ENCODE peak calls at places on chromosomes 4 and X, in four cellular contexts. Y, X, F and Z are unnamed samples.

GRCh38 chr4:3364199-3364598 is 71.4 kb downstream of the RGS12 start:
- DNase-seq in Y (no peak), X (no peak), F (no peak), Z (no peak)

GRCh38 chr4:75708218-75708691 is 16.1 kb upstream of the USO1 start:
- DNase-seq in Y (no peak), X (no peak), F (no peak), Z (no peak)

GRCh38 chr4:110184791-110185155 is 13.6 kb downstream of the ELOVL6 start:
- DNase-seq in Y (no peak), X (no peak), F (no peak), Z (no peak)

GRCh38 chr4:76659103-76659490 is 224.1 kb downstream of the SHROOM3 start:
- DNase-seq in Y (no peak), X (peak), F (no peak), Z (no peak)

GRCh38 chrX:100872161-100872560 is 2.0 kb downstream of the NOX1 start:
- DNase-seq in Y (no peak), X (peak), F (no peak), Z (no peak)

GRCh38 chr4:167956676-167957075 is 135.7 kb upstream of the ANXA10 start:
- DNase-seq in Y (no peak), X (peak), F (no peak), Z (no peak)

GRCh38 chr4:102328045-102328444 is 17.2 kb downstream of the SLC39A8 start:
- DNase-seq in Y (no peak), X (no peak), F (no peak), Z (no peak)

GRCh38 chrX:41332408-41332987 is 1.5 kb upstream of the DDX3X start:
- DNase-seq in Y (no peak), X (peak), F (no peak), Z (peak)

GRCh38 chrX:28108186-28108945 is 127.1 kb upstream of the DCAF8L1 start:
- DNase-seq in Y (no peak), X (no peak), F (no peak), Z (no peak)

GRCh38 chr4:96598465-96598864 is 758.6 kb downstream of the PDHA2 start:
- DNase-seq in Y (no peak), X (no peak), F (no peak), Z (no peak)

GRCh38 chr4:103405415-103405814 is 207.3 kb upstream of the CENPE start:
- DNase-seq in Y (no peak), X (no peak), F (no peak), Z (no peak)

GRCh38 chr4:24477919-24478318 is 106.4 kb downstream of the DHX15 start:
- DNase-seq in Y (no peak), X (peak), F (peak), Z (no peak)

GRCh38 chr4:163171590-163171989 is 4.9 kb upstream of the NAF1 start:
- DNase-seq in Y (no peak), X (no peak), F (no peak), Z (no peak)

GRCh38 chrX:96611619-96612362 is 72.9 kb upstream of the DIAPH2 start:
- DNase-seq in Y (no peak), X (peak), F (no peak), Z (no peak)

DNA sequence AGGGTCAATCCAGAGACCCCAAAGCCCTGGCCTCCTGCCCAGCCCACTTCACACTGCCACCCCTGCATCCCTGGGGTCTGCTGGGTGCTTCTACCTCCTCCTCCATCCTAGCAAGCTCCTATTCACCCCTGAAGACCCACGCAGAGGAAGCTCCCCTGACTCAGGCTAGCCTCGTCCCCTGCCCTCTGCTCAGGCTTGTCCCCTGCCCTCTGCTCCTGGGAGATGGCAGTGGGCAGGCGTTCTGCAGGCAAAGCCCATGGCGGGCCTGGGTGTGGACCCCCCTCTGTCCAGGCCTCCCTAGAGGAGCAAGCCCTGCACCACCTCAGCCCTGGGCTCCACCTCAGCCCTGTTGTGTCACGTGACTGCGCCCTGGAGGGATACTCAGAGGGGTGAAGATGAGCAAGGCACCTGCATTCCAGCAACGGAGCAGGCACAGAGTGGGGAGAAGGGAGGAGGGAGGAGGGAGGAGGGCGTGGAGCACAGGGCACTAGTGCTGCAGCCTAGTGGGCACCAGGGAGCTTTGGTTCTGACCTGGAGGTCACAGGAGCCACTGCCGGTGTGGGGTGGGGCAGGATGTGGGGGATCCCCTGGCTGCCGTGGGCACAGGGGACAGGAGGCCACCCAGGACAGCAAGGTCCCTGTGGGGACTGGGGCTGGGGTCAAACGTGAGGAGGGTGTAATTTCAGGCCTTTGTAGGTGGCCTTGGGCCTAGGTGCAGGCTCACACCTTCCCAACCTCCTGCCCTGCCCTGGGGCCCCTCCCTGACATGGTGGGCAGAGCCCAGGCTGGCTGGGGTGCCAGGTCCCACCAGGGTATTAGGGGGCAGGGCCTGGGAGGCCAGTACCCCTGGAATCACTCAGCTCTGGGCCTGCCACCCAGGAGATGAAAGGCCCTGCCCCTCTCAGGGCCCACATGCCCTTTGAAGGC is 27.4 kb upstream of the FGFR3 start:
- DNase-seq in Y (no peak), X (no peak), F (no peak), Z (no peak)
- H2AK5ac ChIP-seq in Y (peak), X (no peak), F (no peak), Z (no peak)

GRCh38 chr4:185246453-185246852 is 37.1 kb downstream of the SNX25 start:
- DNase-seq in Y (no peak), X (no peak), F (no peak), Z (peak)
- H3K4me2 ChIP-seq in Y (no peak), X (no peak), F (no peak), Z (no peak)

DNA sequence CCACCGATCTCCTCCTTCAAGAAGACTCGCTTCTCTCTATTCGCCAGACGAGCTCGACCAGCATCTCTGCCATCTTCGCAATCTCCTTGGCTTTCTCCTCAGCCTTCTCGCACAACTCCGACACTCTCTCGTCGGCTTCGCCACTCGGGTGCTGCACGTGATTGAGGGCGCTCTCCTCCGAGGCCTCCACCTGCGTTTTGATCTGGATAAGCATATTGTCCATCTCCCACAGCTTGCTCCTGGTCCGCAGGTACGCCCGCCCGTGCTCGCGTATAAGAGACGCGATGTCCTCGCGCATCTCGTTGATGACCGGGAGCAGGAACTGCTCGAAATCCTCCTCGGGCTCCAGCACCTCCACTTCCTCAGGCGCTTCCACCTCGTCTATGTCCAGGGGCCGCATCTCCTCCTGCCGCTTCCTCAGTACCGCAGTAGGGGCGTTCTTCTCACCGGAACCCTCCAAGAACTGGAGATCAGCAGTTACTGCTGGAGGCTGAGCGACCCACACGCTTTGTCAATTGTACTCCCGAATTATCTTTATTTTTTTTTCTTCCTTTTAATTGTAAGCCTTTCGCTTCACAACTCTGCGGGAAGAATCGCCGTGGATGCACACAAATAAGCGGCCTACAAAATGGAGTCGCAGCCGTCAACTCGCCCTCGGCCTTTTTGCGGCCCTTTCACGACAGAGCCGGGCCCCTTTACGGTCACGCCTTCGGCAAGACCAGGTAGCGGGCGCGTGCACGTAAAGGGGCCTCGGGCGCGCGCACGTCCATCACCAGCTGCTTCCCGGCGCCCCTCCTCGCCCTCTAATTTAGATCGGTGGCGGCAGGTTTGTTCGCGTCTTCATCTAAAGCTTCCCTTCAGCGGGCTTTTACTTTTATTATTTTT is at the start of gene MRFAP1L1:
- DNase-seq in Y (peak), X (peak), F (peak), Z (peak)
- H2AK5ac ChIP-seq in Y (peak), X (peak), F (no peak), Z (peak)

DNA sequence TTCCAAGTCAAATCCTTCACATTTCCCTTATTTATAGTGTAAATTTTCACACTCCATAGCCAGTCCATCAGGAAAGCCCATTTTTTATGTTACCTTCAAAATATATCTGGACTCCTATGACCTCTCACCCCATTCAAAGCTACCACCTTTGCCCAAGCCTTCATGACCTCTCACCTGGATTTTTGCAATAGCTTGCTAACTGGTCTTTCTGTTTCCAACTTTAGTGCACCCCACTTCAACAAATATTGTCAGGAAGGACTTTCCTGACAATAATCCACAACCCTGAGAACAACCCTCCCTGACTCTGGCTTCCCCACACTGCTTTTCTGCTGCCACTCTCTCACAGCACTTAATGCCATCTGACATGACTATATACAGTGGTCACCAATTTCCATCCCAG is 33.4 kb downstream of the ASIC5 start:
- DNase-seq in Y (no peak), X (no peak), F (no peak), Z (no peak)
- H3K4me2 ChIP-seq in Y (no peak), X (no peak), F (no peak), Z (no peak)

DNA sequence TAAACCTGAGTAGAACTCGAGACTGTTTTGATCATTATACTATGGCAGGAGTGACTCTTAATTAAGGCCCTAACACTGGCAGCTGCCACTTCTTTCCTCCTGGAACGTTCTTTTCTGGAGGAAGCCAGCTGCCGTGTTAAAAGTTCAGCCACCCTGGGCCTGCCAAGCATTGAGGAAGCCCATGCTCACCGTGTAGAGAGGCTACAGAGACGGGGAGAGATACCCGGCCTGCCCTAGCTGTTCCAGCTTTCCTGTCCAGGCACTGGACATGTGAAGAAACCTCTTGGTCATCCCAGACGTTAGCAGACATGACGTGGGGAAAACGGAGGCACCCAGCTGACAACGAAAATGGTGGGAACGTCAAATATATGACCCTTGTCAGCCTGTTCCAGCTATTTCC is 274.1 kb downstream of the ARHGAP10 start:
- DNase-seq in Y (no peak), X (no peak), F (no peak), Z (no peak)
- H2AK5ac ChIP-seq in Y (no peak), X (no peak), F (no peak), Z (peak)